ENCODE peak calls at places on chromosome X, in nine cellular contexts. M is activated T-cell treated with anti-CD3 and anti-CD28 coated beads, Interleukin-2, amount 50 U/mL, for 48 hours; G is tibial nerve; E is CD4-positive, CD25-positive, alpha-beta regulatory T cell; S is AG08395; A is occipital lobe; B is colonic mucosa; N is H4; D is pons. T is an unnamed sample.

GRCh38 chrX:110561036-110561435 is 202.4 kb downstream of the RTL9 start:
- DNase-seq in M (no peak), G (no peak), E (no peak), S (peak; percentile 35), A (no peak), B (no peak), N (no peak), D (no peak), T (no peak)

GRCh38 chrX:68421651-68422050 is 11.6 kb downstream of the OPHN1 start:
- DNase-seq in M (no peak), G (no peak), E (no peak), S (no peak), A (no peak), B (no peak), N (no peak), D (no peak), T (no peak)

GRCh38 chrX:39688576-39689373 is 409.0 kb downstream of the BCOR start:
- DNase-seq in M (peak; percentile 37), G (peak; percentile 8), E (no peak), S (peak; percentile 50), A (peak; percentile 39), B (peak; percentile 65), N (peak; percentile 14), D (peak; percentile 65), T (no peak)

GRCh38 chrX:44012484-44013096 is 39.4 kb upstream of the NDP start:
- DNase-seq in M (peak; percentile 63), G (peak; percentile 5), E (no peak), S (peak; percentile 68), A (no peak), B (no peak), N (peak; percentile 91), D (peak; percentile 14), T (no peak)

GRCh38 chrX:150375243-150375642 is 12.1 kb downstream of the MAMLD1 start:
- DNase-seq in M (no peak), G (no peak), E (no peak), S (no peak), A (no peak), B (no peak), N (no peak), D (no peak), T (no peak)

GRCh38 chrX:100663651-100664050 is 19.7 kb downstream of the SRPX2 start:
- DNase-seq in M (no peak), G (no peak), E (no peak), S (no peak), A (no peak), B (no peak), N (no peak), D (no peak), T (no peak)

GRCh38 chrX:108304210-108304609 is 134.0 kb downstream of the COL4A6 start:
- DNase-seq in M (no peak), G (no peak), E (no peak), S (no peak), A (no peak), B (no peak), N (peak; percentile 9), D (no peak), T (no peak)

GRCh38 chrX:71622347-71623104 is 4.2 kb upstream of the CXCR3 start:
- DNase-seq in M (peak; percentile 75), G (peak; percentile 50), E (peak; percentile 38), S (peak; percentile 86), A (peak; percentile 9), B (peak; percentile 85), N (peak; percentile 10), D (peak; percentile 30), T (peak; percentile 38)

GRCh38 chrX:24002167-24002566 is 24.8 kb downstream of the KLHL15 start:
- DNase-seq in M (no peak), G (no peak), E (no peak), S (no peak), A (no peak), B (no peak), N (no peak), D (no peak), T (no peak)

GRCh38 chrX:72142094-72142843 is 10.6 kb upstream of the RTL5 start:
- DNase-seq in M (no peak), G (no peak), E (no peak), S (no peak), A (no peak), B (no peak), N (no peak), D (no peak), T (peak; percentile 33)

GRCh38 chrX:154047266-154047665 is 27.6 kb upstream of the IRAK1 start:
- DNase-seq in M (no peak), G (no peak), E (no peak), S (no peak), A (no peak), B (no peak), N (no peak), D (no peak), T (no peak)

GRCh38 chrX:53065066-53065465 is 16.5 kb downstream of the GPR173 start:
- DNase-seq in M (no peak), G (no peak), E (no peak), S (no peak), A (no peak), B (no peak), N (no peak), D (no peak), T (no peak)

GRCh38 chrX:153471663-153472280 is 1.4 kb upstream of the HAUS7 start:
- DNase-seq in M (no peak), G (no peak), E (no peak), S (no peak), A (no peak), B (no peak), N (no peak), D (no peak), T (no peak)

GRCh38 chrX:1449581-1450149 is 3.0 kb downstream of the ASMTL start:
- DNase-seq in M (no peak), G (no peak), E (no peak), S (no peak), A (no peak), B (no peak), N (no peak), D (no peak), T (no peak)

GRCh38 chrX:129872524-129872923 is 28.8 kb upstream of the ZDHHC9 start:
- DNase-seq in M (no peak), G (no peak), E (no peak), S (no peak), A (no peak), B (no peak), N (no peak), D (no peak), T (no peak)

GRCh38 chrX:261167-261857 is 19.9 kb upstream of the PLCXD1 start:
- DNase-seq in M (no peak), G (no peak), E (no peak), S (no peak), A (no peak), B (peak; percentile 15), N (no peak), D (no peak), T (no peak)

GRCh38 chrX:12065251-12065650 is 73.0 kb upstream of the FRMPD4 start:
- DNase-seq in M (no peak), G (no peak), E (no peak), S (peak; percentile 25), A (peak; percentile 5), B (no peak), N (peak; percentile 14), D (peak; percentile 1), T (no peak)

GRCh38 chrX:138794285-138794684 is 82.8 kb upstream of the FGF13 start:
- DNase-seq in M (no peak), G (no peak), E (no peak), S (no peak), A (no peak), B (no peak), N (no peak), D (no peak), T (no peak)

GRCh38 chrX:120446503-120446902 is 22.6 kb downstream of the LAMP2 start:
- DNase-seq in M (no peak), G (no peak), E (no peak), S (peak; percentile 8), A (peak; percentile 21), B (no peak), N (peak; percentile 52), D (peak; percentile 73), T (no peak)

GRCh38 chrX:275967-276587 is 5.1 kb upstream of the PLCXD1 start:
- DNase-seq in M (peak; percentile 65), G (peak; percentile 69), E (peak; percentile 39), S (peak; percentile 93), A (no peak), B (peak; percentile 88), N (no peak), D (peak; percentile 54), T (peak; percentile 35)

GRCh38 chrX:103687073-103687695 is 685 bp upstream of the MORF4L2 start:
- DNase-seq in M (peak; percentile 85), G (peak; percentile 81), E (peak; percentile 79), S (peak; percentile 74), A (peak; percentile 74), B (peak; percentile 88), N (peak; percentile 75), D (peak; percentile 77), T (peak; percentile 86)

GRCh38 chrX:45208121-45208856 is 7.6 kb upstream of the DIPK2B start:
- DNase-seq in M (no peak), G (no peak), E (no peak), S (no peak), A (no peak), B (no peak), N (no peak), D (no peak), T (no peak)

GRCh38 chrX:106170318-106170717 is 2.2 kb downstream of the PWWP3B start:
- DNase-seq in M (no peak), G (peak; percentile 7), E (no peak), S (peak; percentile 11), A (no peak), B (no peak), N (no peak), D (peak; percentile 31), T (no peak)

GRCh38 chrX:68139791-68140190 is 293.5 kb downstream of the OPHN1 start:
- DNase-seq in M (no peak), G (no peak), E (no peak), S (peak; percentile 5), A (no peak), B (no peak), N (no peak), D (no peak), T (no peak)

GRCh38 chrX:144006811-144007210 is 122.9 kb downstream of the UBE2NL start:
- DNase-seq in M (no peak), G (no peak), E (no peak), S (peak; percentile 1), A (no peak), B (no peak), N (peak; percentile 59), D (no peak), T (no peak)

GRCh38 chrX:108001218-108001814 is 19.1 kb upstream of the TEX13B start:
- DNase-seq in M (peak; percentile 26), G (no peak), E (no peak), S (peak; percentile 18), A (no peak), B (no peak), N (peak; percentile 71), D (no peak), T (no peak)

GRCh38 chrX:85503258-85504158 is 124.0 kb upstream of the POF1B start:
- DNase-seq in M (no peak), G (no peak), E (no peak), S (no peak), A (no peak), B (no peak), N (no peak), D (no peak), T (no peak)

GRCh38 chrX:8042304-8042703 is 115.1 kb upstream of the PNPLA4 start:
- DNase-seq in M (no peak), G (no peak), E (no peak), S (no peak), A (no peak), B (no peak), N (no peak), D (no peak), T (no peak)

GRCh38 chrX:108582151-108582550 is 142.5 kb downstream of the COL4A5 start:
- DNase-seq in M (no peak), G (no peak), E (no peak), S (no peak), A (peak; percentile 29), B (no peak), N (no peak), D (peak; percentile 95), T (no peak)

GRCh38 chrX:149456476-149457245 is 48.4 kb downstream of the IDS start:
- DNase-seq in M (no peak), G (no peak), E (no peak), S (no peak), A (no peak), B (no peak), N (peak; percentile 8), D (peak; percentile 48), T (no peak)

T was measured in naive B cell.